ENCODE peak calls at places on chromosome 7, in five cellular contexts. E is NT2/D1, G is HepG2, M is H1, K is GM12878. Z is an unnamed sample.

GRCh38 chr7:47759056-47759706 is 177.3 kb upstream of the TNS3 start:
- DNase-seq in G (no peak), E (no peak), M (no peak), K (no peak), Z (no peak)

GRCh38 chr7:112383671-112384417 is 66.4 kb upstream of the IFRD1 start:
- DNase-seq in K (no peak), M (no peak), E (no peak), G (no peak), Z (peak; percentile 19)

GRCh38 chr7:73706122-73707044 is 13.1 kb downstream of the STX1A start:
- DNase-seq in K (no peak), G (no peak), M (peak; percentile 47), E (no peak), Z (no peak)

GRCh38 chr7:139362302-139362701 is 2.6 kb downstream of the LUC7L2 start:
- DNase-seq in E (no peak), M (no peak), G (no peak), K (no peak), Z (peak; percentile 30)

GRCh38 chr7:33495207-33495606 is 365.8 kb downstream of the BBS9 start:
- DNase-seq in K (no peak), G (no peak), M (no peak), E (no peak), Z (no peak)

GRCh38 chr7:124720195-124720594 is 45.4 kb downstream of the GPR37 start:
- DNase-seq in E (no peak), M (no peak), K (no peak), G (peak; percentile 40), Z (no peak)

GRCh38 chr7:17633099-17633498 is 307.2 kb downstream of the SNX13 start:
- DNase-seq in G (peak; percentile 39), E (no peak), K (no peak), M (no peak), Z (no peak)

GRCh38 chr7:132076301-132077049 is 499.8 kb downstream of the PLXNA4 start:
- DNase-seq in K (no peak), G (no peak), E (no peak), M (no peak), Z (no peak)

GRCh38 chr7:28575241-28575643 is 162.9 kb downstream of the CREB5 start:
- DNase-seq in K (no peak), E (peak; percentile 30), M (no peak), G (no peak), Z (no peak)

GRCh38 chr7:27802977-27803376 is 63.0 kb downstream of the TAX1BP1 start:
- DNase-seq in G (peak; percentile 12), K (no peak), M (no peak), E (no peak), Z (no peak)

GRCh38 chr7:2009541-2010001 is 223.2 kb downstream of the MAD1L1 start:
- DNase-seq in M (no peak), K (no peak), G (no peak), E (no peak), Z (no peak)

GRCh38 chr7:143351574-143351973 is 10.9 kb downstream of the FAM131B start:
- DNase-seq in E (no peak), M (no peak), K (no peak), G (no peak), Z (no peak)

GRCh38 chr7:4694653-4695335 is 12.7 kb downstream of the FOXK1 start:
- DNase-seq in G (no peak), K (no peak), M (no peak), E (no peak), Z (no peak)

GRCh38 chr7:149720372-149721083 is 52.9 kb downstream of the ZNF467 start:
- DNase-seq in G (peak; percentile 78), K (no peak), M (no peak), E (no peak), Z (no peak)

GRCh38 chr7:50436133-50436802 is 13.9 kb downstream of the FIGNL1 start:
- DNase-seq in G (no peak), K (no peak), M (no peak), E (no peak), Z (no peak)

GRCh38 chr7:3673524-3673923 is 372.5 kb downstream of the SDK1 start:
- DNase-seq in K (no peak), E (peak; percentile 64), M (peak; percentile 84), G (peak; percentile 23), Z (peak; percentile 37)

GRCh38 chr7:91326516-91327209 is 62.4 kb downstream of the FZD1 start:
- DNase-seq in E (no peak), G (no peak), K (no peak), M (no peak), Z (no peak)

GRCh38 chr7:22864301-22864700 is 41.7 kb upstream of the TOMM7 start:
- DNase-seq in E (no peak), M (no peak), K (no peak), G (no peak), Z (no peak)

GRCh38 chr7:8700076-8700624 is 266.7 kb downstream of the NXPH1 start:
- DNase-seq in G (no peak), E (no peak), M (no peak), K (no peak), Z (no peak)

GRCh38 chr7:139875821-139876241 is 46.8 kb downstream of the TBXAS1 start:
- DNase-seq in M (no peak), E (no peak), K (peak; percentile 15), G (no peak), Z (no peak)

GRCh38 chr7:149580328-149580727 is 82.7 kb upstream of the ZNF746 start:
- DNase-seq in E (no peak), G (no peak), K (no peak), M (no peak), Z (no peak)

GRCh38 chr7:50771120-50772002 is 11.3 kb downstream of the GRB10 start:
- DNase-seq in E (no peak), M (no peak), G (no peak), K (no peak), Z (no peak)

GRCh38 chr7:159070422-159071148 is 74.1 kb downstream of the VIPR2 start:
- DNase-seq in E (no peak), G (no peak), M (no peak), K (no peak), Z (no peak)

GRCh38 chr7:151679073-151679708 is 159.5 kb upstream of the RHEB start:
- DNase-seq in K (no peak), E (no peak), G (no peak), M (no peak), Z (no peak)

GRCh38 chr7:2301510-2301860 is 12.8 kb downstream of the SNX8 start:
- DNase-seq in E (peak; percentile 86), M (no peak), K (no peak), G (no peak), Z (no peak)

GRCh38 chr7:4189151-4189570 is 492.9 kb upstream of the FOXK1 start:
- DNase-seq in M (no peak), E (no peak), K (no peak), G (no peak), Z (no peak)

GRCh38 chr7:99218406-99219184 is 10.7 kb upstream of the KPNA7 start:
- DNase-seq in K (no peak), E (no peak), G (no peak), M (no peak), Z (no peak)

GRCh38 chr7:147759327-147759943 is 831.1 kb upstream of the C7orf33 start:
- DNase-seq in K (no peak), E (no peak), M (no peak), G (no peak), Z (no peak)

GRCh38 chr7:156194813-156195212 is 382.6 kb upstream of the SHH start:
- DNase-seq in E (no peak), M (no peak), G (no peak), K (no peak), Z (no peak)

GRCh38 chr7:131649003-131649541 is 92.6 kb upstream of the PODXL start:
- DNase-seq in G (no peak), K (no peak), M (no peak), E (no peak), Z (no peak)

GRCh38 chr7:44150466-44150832 is 9.3 kb upstream of the MYL7 start:
- DNase-seq in E (no peak), M (no peak), G (no peak), K (peak; percentile 23), Z (no peak)
- TF ChIP-seq SUZ12 in E (no peak), M (no peak), G (no peak), K (no peak), Z (no peak)

GRCh38 chr7:127041689-127042452 is 210.9 kb downstream of the GRM8 start:
- DNase-seq in K (no peak), G (no peak), M (no peak), E (no peak), Z (no peak)

GRCh38 chr7:127034171-127034806 is 218.5 kb downstream of the GRM8 start:
- DNase-seq in K (no peak), M (no peak), G (no peak), E (no peak), Z (no peak)

GRCh38 chr7:127035203-127035849 is 217.4 kb downstream of the GRM8 start:
- DNase-seq in E (no peak), G (no peak), M (no peak), K (no peak), Z (no peak)

GRCh38 chr7:127040042-127040441 is 212.7 kb downstream of the GRM8 start:
- DNase-seq in M (no peak), E (no peak), K (no peak), G (no peak), Z (no peak)

DNA sequence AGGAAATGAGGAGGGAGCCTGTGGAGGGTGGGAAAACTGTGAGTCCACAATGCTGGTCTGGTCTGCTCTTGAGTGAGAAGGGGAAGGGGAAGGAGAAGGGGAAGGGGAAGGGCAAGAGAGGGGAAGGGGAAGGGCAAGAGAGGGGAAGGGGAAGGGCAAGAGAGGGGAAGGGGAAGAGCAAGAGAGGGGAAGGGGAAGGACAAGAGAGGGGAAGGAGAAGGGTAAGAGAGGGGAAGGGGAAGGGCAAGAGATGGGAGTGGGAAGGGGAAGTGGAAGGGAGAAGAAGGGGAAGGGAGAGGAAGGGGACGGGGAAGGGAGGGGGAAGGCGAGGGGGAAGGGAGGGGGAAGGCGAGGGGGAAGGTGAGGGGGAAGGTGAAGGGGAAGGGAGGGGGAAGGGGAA is 213.2 kb downstream of the GRM8 start:
- DNase-seq in G (no peak), M (no peak), E (no peak), K (no peak), Z (no peak)
- TF ChIP-seq SUZ12 in G (no peak), M (no peak), E (no peak), K (no peak), Z (no peak)

DNA sequence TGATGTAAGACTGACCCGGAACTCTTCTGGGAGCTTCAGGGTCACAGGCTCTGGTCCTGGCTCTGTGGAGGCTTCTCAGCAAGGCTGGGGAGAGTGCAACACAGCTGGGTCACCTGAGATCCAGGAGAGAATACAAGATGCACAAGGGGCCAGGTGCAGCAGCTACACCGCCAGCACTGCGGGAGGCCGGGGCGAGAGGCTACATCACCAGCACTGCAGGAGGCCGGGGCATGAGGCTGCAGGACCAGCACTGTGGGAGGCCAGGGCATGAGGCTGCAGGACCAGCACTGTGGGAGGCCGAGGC is 44.3 kb downstream of the PDGFA start:
- DNase-seq in K (no peak), E (no peak), M (no peak), G (no peak), Z (no peak)
- TF ChIP-seq SUZ12 in K (no peak), E (no peak), M (no peak), G (no peak), Z (no peak)

DNA sequence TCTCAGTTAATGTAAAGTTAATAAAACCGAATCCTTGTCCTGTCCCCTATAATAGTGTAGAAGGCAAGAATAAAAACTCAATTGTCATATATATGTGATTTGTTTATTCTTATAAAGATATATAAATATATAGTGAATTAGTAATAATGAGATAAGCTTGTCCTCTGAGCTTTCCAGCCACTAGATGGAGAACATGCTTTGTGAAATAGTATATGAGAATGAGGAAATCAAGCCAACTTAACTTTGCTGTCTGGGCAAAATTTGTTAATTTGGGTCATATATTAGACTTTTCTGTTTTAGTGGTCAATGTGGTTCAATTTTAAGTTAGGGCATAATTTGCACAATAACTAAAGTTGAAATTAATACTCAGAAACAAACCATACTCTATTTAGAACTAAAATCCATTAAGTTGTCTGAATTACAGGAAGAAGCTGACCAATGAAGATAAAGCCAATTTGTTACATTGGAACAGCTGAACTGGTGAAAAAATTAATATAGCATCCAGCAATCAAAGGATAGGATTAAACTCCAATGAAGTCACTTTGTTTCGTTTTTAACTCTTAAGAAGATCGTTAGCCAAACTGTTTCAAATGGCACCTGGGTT is 595.0 kb downstream of the ARL4A start:
- DNase-seq in E (no peak), G (no peak), M (no peak), K (no peak), Z (no peak)
- TF ChIP-seq SUZ12 in E (no peak), G (no peak), M (no peak), K (no peak), Z (no peak)